ENCODE peak calls at places on chromosomes 12 and 14, in ten cellular contexts. One of them, this sample, is unnamed.

GRCh38 chr12:112349440-112349839 is 32.8 kb downstream of the HECTD4 start:
- DNase-seq in uterus: no peak
- DNase-seq in GM12865: no peak
- DNase-seq in fibroblast of the aortic adventitia: no peak
- DNase-seq in epithelial cell of esophagus: no peak
- DNase-seq in choroid plexus epithelial cell: peak; percentile 83
- DNase-seq in spleen: no peak
- DNase-seq in foreskin fibroblast: no peak
- DNase-seq in AG09309: no peak
- DNase-seq in suprapubic skin: no peak
- DNase-seq in this sample: no peak

GRCh38 chr12:4214912-4215861 is 58.4 kb upstream of the CCND2 start:
- DNase-seq in foreskin fibroblast: no peak
- DNase-seq in fibroblast of the aortic adventitia: no peak
- DNase-seq in GM12865: peak; percentile 85
- DNase-seq in spleen: peak; percentile 91
- DNase-seq in AG09309: no peak
- DNase-seq in uterus: no peak
- DNase-seq in choroid plexus epithelial cell: peak; percentile 5
- DNase-seq in suprapubic skin: no peak
- DNase-seq in epithelial cell of esophagus: peak; percentile 64
- DNase-seq in this sample: peak; percentile 28

GRCh38 chr14:103097994-103098957 is 3.8 kb downstream of the EXOC3L4 start:
- DNase-seq in epithelial cell of esophagus: no peak
- DNase-seq in foreskin fibroblast: no peak
- DNase-seq in AG09309: no peak
- DNase-seq in uterus: no peak
- DNase-seq in suprapubic skin: no peak
- DNase-seq in GM12865: no peak
- DNase-seq in choroid plexus epithelial cell: no peak
- DNase-seq in fibroblast of the aortic adventitia: no peak
- DNase-seq in spleen: no peak
- DNase-seq in this sample: no peak

GRCh38 chr12:32947203-32947795 is 50.7 kb upstream of the PKP2 start:
- DNase-seq in suprapubic skin: no peak
- DNase-seq in uterus: no peak
- DNase-seq in fibroblast of the aortic adventitia: peak; percentile 24
- DNase-seq in AG09309: no peak
- DNase-seq in epithelial cell of esophagus: peak; percentile 52
- DNase-seq in GM12865: no peak
- DNase-seq in foreskin fibroblast: no peak
- DNase-seq in spleen: no peak
- DNase-seq in choroid plexus epithelial cell: peak; percentile 62
- DNase-seq in this sample: peak; percentile 44

GRCh38 chr14:89507521-89507920 is 90.5 kb upstream of the FOXN3 start:
- DNase-seq in AG09309: peak; percentile 39
- DNase-seq in epithelial cell of esophagus: peak; percentile 86
- DNase-seq in GM12865: peak; percentile 64
- DNase-seq in uterus: no peak
- DNase-seq in spleen: no peak
- DNase-seq in suprapubic skin: no peak
- DNase-seq in foreskin fibroblast: peak; percentile 79
- DNase-seq in choroid plexus epithelial cell: peak; percentile 71
- DNase-seq in fibroblast of the aortic adventitia: peak; percentile 67
- DNase-seq in this sample: peak; percentile 96

GRCh38 chr12:132124766-132125425 is 19.2 kb downstream of the DDX51 start:
- DNase-seq in GM12865: no peak
- DNase-seq in AG09309: no peak
- DNase-seq in suprapubic skin: peak; percentile 68
- DNase-seq in spleen: no peak
- DNase-seq in choroid plexus epithelial cell: no peak
- DNase-seq in foreskin fibroblast: no peak
- DNase-seq in uterus: no peak
- DNase-seq in epithelial cell of esophagus: no peak
- DNase-seq in fibroblast of the aortic adventitia: no peak
- DNase-seq in this sample: no peak

GRCh38 chr12:59928416-59928815 is 332.6 kb downstream of the SLC16A7 start:
- DNase-seq in AG09309: no peak
- DNase-seq in uterus: no peak
- DNase-seq in epithelial cell of esophagus: peak; percentile 67
- DNase-seq in choroid plexus epithelial cell: no peak
- DNase-seq in spleen: no peak
- DNase-seq in GM12865: no peak
- DNase-seq in suprapubic skin: no peak
- DNase-seq in fibroblast of the aortic adventitia: no peak
- DNase-seq in foreskin fibroblast: peak; percentile 28
- DNase-seq in this sample: peak; percentile 74

GRCh38 chr12:19440019-19440858 is 947 bp downstream of the AEBP2 start:
- DNase-seq in epithelial cell of esophagus: peak; percentile 52
- DNase-seq in GM12865: peak; percentile 78
- DNase-seq in AG09309: no peak
- DNase-seq in uterus: peak; percentile 63
- DNase-seq in foreskin fibroblast: peak; percentile 48
- DNase-seq in suprapubic skin: peak; percentile 84
- DNase-seq in choroid plexus epithelial cell: peak; percentile 52
- DNase-seq in spleen: peak; percentile 93
- DNase-seq in fibroblast of the aortic adventitia: peak; percentile 50
- DNase-seq in this sample: peak; percentile 35

GRCh38 chr14:69392481-69392880 is 5.6 kb downstream of the ERH start:
- DNase-seq in GM12865: peak; percentile 26
- DNase-seq in fibroblast of the aortic adventitia: no peak
- DNase-seq in epithelial cell of esophagus: no peak
- DNase-seq in choroid plexus epithelial cell: no peak
- DNase-seq in AG09309: no peak
- DNase-seq in foreskin fibroblast: no peak
- DNase-seq in suprapubic skin: no peak
- DNase-seq in uterus: no peak
- DNase-seq in spleen: no peak
- DNase-seq in this sample: no peak

GRCh38 chr14:69399750-69400149 is 1.3 kb downstream of the SLC39A9 start:
- DNase-seq in foreskin fibroblast: no peak
- DNase-seq in uterus: no peak
- DNase-seq in AG09309: no peak
- DNase-seq in epithelial cell of esophagus: no peak
- DNase-seq in spleen: no peak
- DNase-seq in fibroblast of the aortic adventitia: no peak
- DNase-seq in choroid plexus epithelial cell: no peak
- DNase-seq in suprapubic skin: no peak
- DNase-seq in GM12865: no peak
- DNase-seq in this sample: no peak

GRCh38 chr14:69398053-69398817 is at the start of the genes ERH and SLC39A9:
- DNase-seq in choroid plexus epithelial cell: peak; percentile 98
- DNase-seq in epithelial cell of esophagus: peak; percentile 97
- DNase-seq in spleen: peak; percentile 98
- DNase-seq in suprapubic skin: peak; percentile 98
- DNase-seq in uterus: peak; percentile 97
- DNase-seq in foreskin fibroblast: peak; percentile 95
- DNase-seq in GM12865: peak; percentile 97
- DNase-seq in AG09309: peak; percentile 88
- DNase-seq in fibroblast of the aortic adventitia: peak; percentile 98
- DNase-seq in this sample: peak; percentile 93

GRCh38 chr14:69398818-69399210 is 322 bp downstream of the SLC39A9 start:
- DNase-seq in suprapubic skin: peak; percentile 79
- DNase-seq in epithelial cell of esophagus: no peak
- DNase-seq in choroid plexus epithelial cell: no peak
- DNase-seq in spleen: no peak
- DNase-seq in fibroblast of the aortic adventitia: no peak
- DNase-seq in GM12865: no peak
- DNase-seq in AG09309: no peak
- DNase-seq in uterus: no peak
- DNase-seq in foreskin fibroblast: no peak
- DNase-seq in this sample: no peak

GRCh38 chr14:69395929-69396328 is 2.2 kb downstream of the ERH start:
- DNase-seq in choroid plexus epithelial cell: no peak
- DNase-seq in spleen: no peak
- DNase-seq in GM12865: no peak
- DNase-seq in suprapubic skin: no peak
- DNase-seq in epithelial cell of esophagus: no peak
- DNase-seq in uterus: no peak
- DNase-seq in fibroblast of the aortic adventitia: no peak
- DNase-seq in foreskin fibroblast: no peak
- DNase-seq in AG09309: no peak
- DNase-seq in this sample: no peak
- H3K4me3 ChIP-seq in choroid plexus epithelial cell: no peak overlapping the region
- H3K4me3 ChIP-seq in spleen: no peak overlapping the region
- H3K4me3 ChIP-seq in GM12865: no peak overlapping the region
- H3K4me3 ChIP-seq in suprapubic skin: no peak overlapping the region
- H3K4me3 ChIP-seq in epithelial cell of esophagus: no peak overlapping the region
- H3K4me3 ChIP-seq in uterus: no peak overlapping the region
- H3K4me3 ChIP-seq in fibroblast of the aortic adventitia: no peak overlapping the region
- H3K4me3 ChIP-seq in foreskin fibroblast: no peak overlapping the region
- H3K4me3 ChIP-seq in AG09309: no peak overlapping the region
- H3K4me3 ChIP-seq in this sample: no peak overlapping the region

GRCh38 chr14:77279719-77280118 is 8.7 kb upstream of the NGB start:
- DNase-seq in epithelial cell of esophagus: no peak
- DNase-seq in uterus: no peak
- DNase-seq in fibroblast of the aortic adventitia: no peak
- DNase-seq in choroid plexus epithelial cell: no peak
- DNase-seq in foreskin fibroblast: no peak
- DNase-seq in AG09309: no peak
- DNase-seq in suprapubic skin: no peak
- DNase-seq in spleen: peak; percentile 69
- DNase-seq in GM12865: no peak
- DNase-seq in this sample: no peak

GRCh38 chr14:77276295-77276935 is 5.4 kb upstream of the NGB start:
- DNase-seq in foreskin fibroblast: no peak
- DNase-seq in AG09309: no peak
- DNase-seq in choroid plexus epithelial cell: no peak
- DNase-seq in uterus: no peak
- DNase-seq in suprapubic skin: no peak
- DNase-seq in fibroblast of the aortic adventitia: no peak
- DNase-seq in GM12865: no peak
- DNase-seq in spleen: peak; percentile 59
- DNase-seq in epithelial cell of esophagus: no peak
- DNase-seq in this sample: no peak

GRCh38 chr14:77276959-77277358 is 6.0 kb upstream of the NGB start:
- DNase-seq in fibroblast of the aortic adventitia: no peak
- DNase-seq in spleen: peak; percentile 66
- DNase-seq in suprapubic skin: no peak
- DNase-seq in epithelial cell of esophagus: no peak
- DNase-seq in GM12865: no peak
- DNase-seq in uterus: no peak
- DNase-seq in foreskin fibroblast: no peak
- DNase-seq in AG09309: no peak
- DNase-seq in choroid plexus epithelial cell: no peak
- DNase-seq in this sample: no peak

GRCh38 chr14:77275855-77276153 is 4.8 kb upstream of the NGB start:
- DNase-seq in fibroblast of the aortic adventitia: no peak
- DNase-seq in suprapubic skin: no peak
- DNase-seq in uterus: no peak
- DNase-seq in epithelial cell of esophagus: no peak
- DNase-seq in choroid plexus epithelial cell: no peak
- DNase-seq in AG09309: no peak
- DNase-seq in spleen: no peak
- DNase-seq in GM12865: no peak
- DNase-seq in foreskin fibroblast: no peak
- DNase-seq in this sample: no peak

GRCh38 chr14:77278461-77279230 is 7.6 kb upstream of the NGB start:
- DNase-seq in AG09309: no peak
- DNase-seq in foreskin fibroblast: no peak
- DNase-seq in choroid plexus epithelial cell: no peak
- DNase-seq in uterus: no peak
- DNase-seq in GM12865: no peak
- DNase-seq in spleen: peak; percentile 56
- DNase-seq in fibroblast of the aortic adventitia: no peak
- DNase-seq in epithelial cell of esophagus: no peak
- DNase-seq in suprapubic skin: no peak
- DNase-seq in this sample: no peak
- TF ChIP-seq CTCF in AG09309: no peak
- TF ChIP-seq CTCF in foreskin fibroblast: no peak
- TF ChIP-seq CTCF in choroid plexus epithelial cell: peak; percentile 12
- TF ChIP-seq CTCF in uterus: no peak
- TF ChIP-seq CTCF in GM12865: peak; percentile 4
- TF ChIP-seq CTCF in spleen: no peak
- TF ChIP-seq CTCF in fibroblast of the aortic adventitia: no peak
- TF ChIP-seq CTCF in epithelial cell of esophagus: no peak
- TF ChIP-seq CTCF in suprapubic skin: no peak
- TF ChIP-seq CTCF in this sample: no peak

GRCh38 chr14:77074969-77075368 is 23.1 kb upstream of the CIPC start:
- DNase-seq in AG09309: no peak
- DNase-seq in suprapubic skin: no peak
- DNase-seq in foreskin fibroblast: no peak
- DNase-seq in uterus: no peak
- DNase-seq in GM12865: no peak
- DNase-seq in epithelial cell of esophagus: no peak
- DNase-seq in fibroblast of the aortic adventitia: no peak
- DNase-seq in spleen: no peak
- DNase-seq in choroid plexus epithelial cell: no peak
- DNase-seq in this sample: no peak
- H3K4me3 ChIP-seq in AG09309: no peak overlapping the region
- H3K4me3 ChIP-seq in suprapubic skin: peak overlapping the region; percentile 37
- H3K4me3 ChIP-seq in foreskin fibroblast: no peak overlapping the region
- H3K4me3 ChIP-seq in uterus: no peak overlapping the region
- H3K4me3 ChIP-seq in GM12865: no peak overlapping the region
- H3K4me3 ChIP-seq in epithelial cell of esophagus: no peak overlapping the region
- H3K4me3 ChIP-seq in fibroblast of the aortic adventitia: no peak overlapping the region
- H3K4me3 ChIP-seq in spleen: no peak overlapping the region
- H3K4me3 ChIP-seq in choroid plexus epithelial cell: no peak overlapping the region
- H3K4me3 ChIP-seq in this sample: no peak overlapping the region

GRCh38 chr12:3206536-3207072 is 129.4 kb downstream of the TSPAN9 start:
- DNase-seq in uterus: no peak
- DNase-seq in choroid plexus epithelial cell: no peak
- DNase-seq in foreskin fibroblast: no peak
- DNase-seq in suprapubic skin: no peak
- DNase-seq in spleen: no peak
- DNase-seq in GM12865: no peak
- DNase-seq in AG09309: no peak
- DNase-seq in fibroblast of the aortic adventitia: no peak
- DNase-seq in epithelial cell of esophagus: no peak
- DNase-seq in this sample: no peak

GRCh38 chr12:3207174-3207573 is 130.0 kb downstream of the TSPAN9 start:
- DNase-seq in epithelial cell of esophagus: no peak
- DNase-seq in GM12865: no peak
- DNase-seq in uterus: no peak
- DNase-seq in choroid plexus epithelial cell: no peak
- DNase-seq in foreskin fibroblast: no peak
- DNase-seq in fibroblast of the aortic adventitia: no peak
- DNase-seq in spleen: no peak
- DNase-seq in AG09309: no peak
- DNase-seq in suprapubic skin: no peak
- DNase-seq in this sample: no peak

GRCh38 chr12:3204716-3205617 is 127.8 kb downstream of the TSPAN9 start:
- DNase-seq in GM12865: no peak
- DNase-seq in foreskin fibroblast: no peak
- DNase-seq in AG09309: no peak
- DNase-seq in uterus: no peak
- DNase-seq in fibroblast of the aortic adventitia: no peak
- DNase-seq in spleen: no peak
- DNase-seq in suprapubic skin: no peak
- DNase-seq in epithelial cell of esophagus: no peak
- DNase-seq in choroid plexus epithelial cell: no peak
- DNase-seq in this sample: no peak

GRCh38 chr12:3205742-3206519 is 128.8 kb downstream of the TSPAN9 start:
- DNase-seq in fibroblast of the aortic adventitia: no peak
- DNase-seq in epithelial cell of esophagus: peak; percentile 23
- DNase-seq in spleen: no peak
- DNase-seq in AG09309: no peak
- DNase-seq in GM12865: no peak
- DNase-seq in choroid plexus epithelial cell: peak; percentile 20
- DNase-seq in uterus: no peak
- DNase-seq in suprapubic skin: no peak
- DNase-seq in foreskin fibroblast: no peak
- DNase-seq in this sample: peak; percentile 28

DNA sequence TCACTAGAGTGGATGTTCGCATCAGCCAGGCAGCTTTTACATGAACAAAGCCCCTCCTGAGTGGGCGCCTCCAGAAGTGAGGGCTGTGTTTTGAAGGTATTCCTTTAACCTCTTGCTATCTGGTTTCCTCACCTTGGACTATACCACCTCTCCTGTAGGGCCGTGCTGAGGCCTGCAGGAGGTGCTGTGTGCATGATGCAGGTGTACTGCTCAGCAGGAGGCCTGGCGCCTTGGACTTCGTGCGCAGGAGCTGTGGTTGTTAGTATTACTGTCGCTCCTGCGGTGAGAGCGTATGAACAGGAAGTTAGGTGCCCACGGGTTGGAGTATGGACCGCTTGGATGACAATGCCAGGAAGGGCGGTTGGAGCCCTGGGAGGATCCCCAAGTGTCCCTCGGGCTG is 130.7 kb downstream of the TSPAN9 start:
- DNase-seq in suprapubic skin: no peak
- DNase-seq in foreskin fibroblast: no peak
- DNase-seq in GM12865: peak; percentile 29
- DNase-seq in spleen: no peak
- DNase-seq in choroid plexus epithelial cell: no peak
- DNase-seq in uterus: no peak
- DNase-seq in fibroblast of the aortic adventitia: no peak
- DNase-seq in AG09309: no peak
- DNase-seq in epithelial cell of esophagus: peak; percentile 22
- DNase-seq in this sample: no peak
- TF ChIP-seq CTCF in suprapubic skin: no peak
- TF ChIP-seq CTCF in foreskin fibroblast: no peak
- TF ChIP-seq CTCF in GM12865: peak; percentile 45
- TF ChIP-seq CTCF in spleen: no peak
- TF ChIP-seq CTCF in choroid plexus epithelial cell: peak; percentile 53
- TF ChIP-seq CTCF in uterus: no peak
- TF ChIP-seq CTCF in fibroblast of the aortic adventitia: no peak
- TF ChIP-seq CTCF in AG09309: no peak
- TF ChIP-seq CTCF in epithelial cell of esophagus: peak; percentile 32
- TF ChIP-seq CTCF in this sample: peak; percentile 42

This sample was measured in bronchial epithelial cell.